ENCODE peak calls at places on chromosomes 5 and 9, in four cellular contexts. A, J, I and P are unnamed samples.

GRCh38 chr5:128591598-128592455 is 53.8 kb upstream of the FBN2 start:
- DNase-seq in A (no peak), J (no peak), I (no peak), P (no peak)

GRCh38 chr5:68479524-68479923 is 264.0 kb downstream of the PIK3R1 start:
- DNase-seq in I (no peak), A (no peak), J (no peak), P (no peak)

GRCh38 chr5:87268126-87268969 is 665 bp downstream of the RASA1 start:
- DNase-seq in J (peak), I (peak), A (peak), P (peak)

GRCh38 chr5:52783226-52783959 is 4.3 kb upstream of the ITGA1 start:
- DNase-seq in A (no peak), I (peak), J (no peak), P (peak)

GRCh38 chr5:37834542-37835399 is 5.1 kb downstream of the GDNF start:
- DNase-seq in A (no peak), I (no peak), J (no peak), P (no peak)

GRCh38 chr5:157821405-157821804 is 37.5 kb downstream of the CLINT1 start:
- DNase-seq in I (no peak), A (no peak), J (no peak), P (no peak)

GRCh38 chr5:39209924-39210323 is 9.4 kb downstream of the FYB1 start:
- DNase-seq in J (peak), A (no peak), I (no peak), P (no peak)

GRCh38 chr5:62533597-62533996 is 45.0 kb upstream of the LRRC70 start:
- DNase-seq in I (no peak), A (no peak), J (no peak), P (no peak)

GRCh38 chr5:115558388-115558956 is 13.9 kb upstream of the FEM1C start:
- DNase-seq in A (peak), J (peak), I (no peak), P (no peak)

GRCh38 chr5:97133106-97133505 is 9.3 kb downstream of the LIX1 start:
- DNase-seq in J (no peak), A (peak), I (no peak), P (no peak)

GRCh38 chr5:138975098-138975847 is 100.1 kb upstream of the LRRTM2 start:
- DNase-seq in A (peak), J (no peak), I (no peak), P (no peak)

GRCh38 chr5:132369012-132369470 is 469 bp upstream of the SLC22A5 start:
- DNase-seq in A (no peak), I (no peak), J (no peak), P (no peak)

GRCh38 chr9:88462191-88462590 is 72.8 kb upstream of the NXNL2 start:
- DNase-seq in J (no peak), A (peak), I (no peak), P (peak)

GRCh38 chr9:136644593-136645342 is 17.9 kb upstream of the EGFL7 start:
- DNase-seq in J (peak), A (no peak), I (peak), P (no peak)

GRCh38 chr9:131423171-131423581 is 29.3 kb downstream of the PRRC2B start:
- DNase-seq in A (peak), J (peak), I (peak), P (peak)

GRCh38 chr5:61254969-61255555 is 77.0 kb upstream of the ZSWIM6 start:
- DNase-seq in J (no peak), I (peak), A (no peak), P (no peak)

GRCh38 chr5:135966165-135966564 is 11.4 kb upstream of the LECT2 start:
- DNase-seq in A (no peak), J (no peak), I (no peak), P (no peak)

GRCh38 chr5:111337688-111338087 is 113.5 kb downstream of the CAMK4 start:
- DNase-seq in A (no peak), I (no peak), J (no peak), P (no peak)

GRCh38 chr9:33453286-33453882 is 6.0 kb upstream of the AQP3 start:
- DNase-seq in A (no peak), J (no peak), I (peak), P (no peak)

GRCh38 chr9:38255599-38255998 is 136.9 kb upstream of the ALDH1B1 start:
- DNase-seq in J (no peak), A (no peak), I (no peak), P (no peak)

GRCh38 chr5:45225571-45226031 is 416.9 kb downstream of the MRPS30 start:
- DNase-seq in I (no peak), J (no peak), A (no peak), P (no peak)

GRCh38 chr9:21564186-21564585 is 82.1 kb upstream of the IFNE start:
- DNase-seq in A (no peak), J (no peak), I (no peak), P (no peak)

GRCh38 chr5:45408067-45408466 is 288.1 kb downstream of the HCN1 start:
- DNase-seq in I (no peak), J (no peak), A (no peak), P (no peak)

GRCh38 chr9:107064378-107064777 is 201.4 kb downstream of the ZNF462 start:
- DNase-seq in A (no peak), J (no peak), I (no peak), P (no peak)

GRCh38 chr5:53288511-53288910 is 179.0 kb upstream of the MOCS2 start:
- DNase-seq in J (no peak), I (no peak), A (no peak), P (peak)

GRCh38 chr5:72093231-72093630 is 14.0 kb upstream of the MAP1B start:
- DNase-seq in I (no peak), J (no peak), A (no peak), P (no peak)

GRCh38 chr9:99824378-99825157 is 2.9 kb downstream of the NR4A3 start:
- DNase-seq in J (peak), I (no peak), A (peak), P (no peak)

GRCh38 chr5:42514759-42515158 is 91.5 kb downstream of the GHR start:
- DNase-seq in A (no peak), I (peak), J (no peak), P (no peak)

GRCh38 chr9:130137870-130138653 is 34.1 kb upstream of the NCS1 start:
- DNase-seq in J (no peak), A (peak), I (no peak), P (peak)

GRCh38 chr5:122311888-122312669 is at the start of gene SNCAIP:
- DNase-seq in A (no peak), I (no peak), J (peak), P (no peak)

GRCh38 chr5:136012041-136012804 is 16.6 kb upstream of the TGFBI start:
- DNase-seq in J (no peak), I (peak), A (no peak), P (no peak)

GRCh38 chr5:14365831-14366435 is 215.7 kb upstream of the OTULINL start:
- DNase-seq in A (no peak), I (no peak), J (no peak), P (no peak)

GRCh38 chr9:89811356-89811755 is 206.5 kb downstream of the GADD45G start:
- DNase-seq in I (no peak), A (no peak), J (no peak), P (no peak)

GRCh38 chr5:52989025-52989780 is at the start of gene ITGA2:
- DNase-seq in J (peak), A (peak), I (peak), P (peak)

GRCh38 chr9:124389146-124389939 is 25.9 kb downstream of the PSMB7 start:
- DNase-seq in J (no peak), A (no peak), I (no peak), P (no peak)

GRCh38 chr9:98450486-98450885 is 195.0 kb upstream of the TBC1D2 start:
- DNase-seq in I (no peak), J (no peak), A (no peak), P (no peak)
- H3K27ac ChIP-seq in I (no peak), J (no peak), A (no peak), P (no peak)

GRCh38 chr9:120390637-120391190 is 189.3 kb downstream of the CDK5RAP2 start:
- DNase-seq in A (no peak), J (no peak), I (no peak), P (no peak)

GRCh38 chr9:120388000-120388855 is 191.7 kb downstream of the CDK5RAP2 start:
- DNase-seq in J (no peak), I (no peak), A (no peak), P (no peak)

GRCh38 chr9:120389867-120390266 is 190.1 kb downstream of the CDK5RAP2 start:
- DNase-seq in I (no peak), J (no peak), A (no peak), P (no peak)

GRCh38 chr9:120387257-120387999 is 192.5 kb downstream of the CDK5RAP2 start:
- DNase-seq in I (no peak), J (peak), A (no peak), P (no peak)

DNA sequence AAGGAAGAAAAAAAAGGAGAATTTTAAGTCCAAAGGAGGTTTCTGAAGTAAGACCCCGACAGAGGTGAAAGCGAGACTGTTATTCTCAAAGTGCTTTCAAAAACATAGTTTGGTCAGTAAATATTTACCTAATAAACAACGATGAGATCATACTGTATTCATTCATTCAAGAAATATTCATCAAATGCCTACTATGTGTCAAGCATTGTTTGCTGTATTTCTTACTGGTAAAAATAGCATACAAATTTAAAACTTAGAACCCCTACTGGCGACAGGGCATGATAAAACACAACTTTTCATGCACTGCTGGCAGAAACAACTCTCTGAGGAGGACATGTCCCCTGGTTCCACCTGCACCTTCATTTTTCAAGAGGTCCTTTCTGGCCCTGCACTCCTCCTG is 190.7 kb downstream of the CDK5RAP2 start:
- DNase-seq in A (no peak), J (no peak), I (no peak), P (no peak)
- H3K27ac ChIP-seq in A (no peak), J (no peak), I (no peak), P (no peak)

GRCh38 chr5:1727571-1727970 is 72.1 kb downstream of the MRPL36 start:
- DNase-seq in A (no peak), J (peak), I (no peak), P (no peak)

GRCh38 chr5:1731091-1731639 is 68.5 kb downstream of the MRPL36 start:
- DNase-seq in A (no peak), I (no peak), J (no peak), P (no peak)

GRCh38 chr5:1728846-1729245 is 70.8 kb downstream of the MRPL36 start:
- DNase-seq in I (no peak), A (no peak), J (peak), P (no peak)

GRCh38 chr5:1730487-1730847 is 69.2 kb downstream of the MRPL36 start:
- DNase-seq in I (no peak), A (no peak), J (no peak), P (no peak)

DNA sequence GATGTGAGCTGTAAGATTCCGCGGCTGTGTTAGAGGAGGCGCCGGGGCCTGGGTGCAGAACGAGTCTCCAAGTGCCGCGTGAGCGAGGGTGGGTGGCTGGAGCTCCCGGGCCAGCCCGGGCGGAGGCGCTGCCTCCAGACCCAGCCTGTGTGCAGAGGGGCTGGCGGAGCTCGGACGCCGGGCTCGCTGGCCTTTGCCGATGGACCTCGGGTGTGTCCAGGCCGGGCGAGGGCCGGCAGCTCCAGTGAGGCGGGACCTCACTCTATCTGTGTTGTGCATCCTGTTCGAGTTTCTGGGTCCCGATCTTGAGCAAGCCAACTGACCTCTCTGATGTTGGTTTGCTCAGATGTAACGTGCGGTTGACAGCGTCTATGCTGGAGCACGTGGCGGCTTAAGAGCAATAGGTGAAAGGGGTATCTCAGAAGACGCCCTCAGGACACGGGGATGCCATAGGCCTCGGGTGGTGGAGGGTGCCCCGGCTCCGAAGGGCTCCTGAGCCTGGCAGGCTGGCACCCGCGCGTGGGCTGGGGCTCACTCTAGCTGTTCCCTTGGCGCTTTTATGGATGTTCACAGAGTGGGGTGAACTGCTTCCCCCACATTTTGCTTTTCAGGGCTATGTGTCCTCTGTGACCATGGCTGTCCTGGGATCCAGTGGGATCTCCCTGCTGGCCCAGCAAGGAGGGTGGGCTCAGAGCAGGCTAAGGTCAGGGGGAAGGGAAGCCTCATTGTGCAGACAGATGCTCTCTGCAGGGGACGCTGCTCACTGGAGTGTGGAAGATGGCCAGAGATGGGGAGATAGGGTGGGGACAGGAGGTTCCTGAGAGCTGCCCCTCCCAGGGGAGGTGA is 69.8 kb downstream of the MRPL36 start:
- DNase-seq in I (no peak), J (peak), A (no peak), P (no peak)
- H3K27ac ChIP-seq in I (no peak), J (no peak), A (no peak), P (no peak)

GRCh38 chr9:134491856-134492255 is 149.7 kb upstream of the COL5A1 start:
- DNase-seq in J (no peak), A (no peak), I (no peak), P (no peak)
- H3K27ac ChIP-seq in J (no peak), A (no peak), I (no peak), P (no peak)

DNA sequence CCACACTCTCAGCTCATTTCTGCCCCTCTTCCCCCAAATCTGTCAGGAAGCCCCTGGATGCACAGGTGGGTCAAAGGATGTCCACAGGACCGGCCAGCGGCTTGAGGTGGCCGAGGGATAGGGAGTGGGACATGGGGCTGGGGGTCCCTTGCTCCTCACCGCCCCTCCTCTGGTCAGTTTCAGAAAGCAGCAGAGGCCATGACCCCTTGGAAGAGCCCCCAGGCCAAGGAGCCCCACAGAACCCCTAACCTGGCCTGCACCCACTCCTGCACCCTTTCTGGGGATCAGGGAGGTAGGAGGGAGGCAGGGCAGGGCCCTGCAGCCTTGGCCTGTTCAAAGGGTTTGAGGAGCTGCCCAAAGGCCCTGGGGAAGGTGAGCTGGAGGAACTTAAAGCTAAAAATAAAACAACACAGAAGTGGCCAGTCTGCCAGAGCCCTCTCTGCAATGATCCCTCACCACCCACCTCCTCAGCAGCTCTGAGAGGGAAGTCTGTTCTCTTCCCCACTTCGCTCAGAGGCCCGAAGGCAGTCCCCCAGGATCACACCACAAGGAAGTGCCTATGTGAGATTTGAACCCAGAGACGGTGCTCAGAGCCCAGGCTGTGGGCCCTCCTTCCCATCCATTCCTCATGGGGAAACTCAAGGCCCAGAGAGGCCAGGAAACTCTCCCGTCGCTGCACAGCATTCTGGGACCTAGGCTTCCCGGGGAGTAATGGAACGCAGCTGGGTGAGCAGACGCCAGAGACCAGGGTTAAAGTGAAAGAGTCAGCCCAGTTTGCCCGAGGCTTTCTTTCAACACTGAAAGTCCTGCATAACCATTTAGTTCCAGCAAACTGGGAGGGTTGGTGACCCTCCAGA is 918 bp downstream of the ENG start:
- DNase-seq in A (no peak), I (peak), J (no peak), P (no peak)
- H3K27ac ChIP-seq in A (no peak), I (no peak), J (peak), P (no peak)

GRCh38 chr5:10709409-10709808 is 51.6 kb downstream of the DAP start:
- DNase-seq in A (no peak), J (no peak), I (no peak), P (no peak)

GRCh38 chr5:10712574-10713366 is 48.3 kb downstream of the DAP start:
- DNase-seq in A (no peak), J (no peak), I (no peak), P (no peak)

GRCh38 chr5:10709933-10710332 is 51.1 kb downstream of the DAP start:
- DNase-seq in I (no peak), A (no peak), J (no peak), P (no peak)

GRCh38 chr5:10711562-10711961 is 49.5 kb downstream of the DAP start:
- DNase-seq in I (no peak), A (no peak), J (no peak), P (no peak)

GRCh38 chr5:10710513-10711128 is 50.4 kb downstream of the DAP start:
- DNase-seq in I (no peak), A (no peak), J (no peak), P (no peak)
- H3K27ac ChIP-seq in I (no peak), A (no peak), J (peak), P (no peak)